ENCODE peak calls at places on chromosomes 2 and 18, in five cellular contexts. One of them, this sample, is unnamed.
A peak's percentile ranks its signal among the peaks of the same experiment; 100 is the strongest.

GRCh38 chr18:46097853-46098615 is at the start of gene ATP5F1A:
- DNase-seq in thoracic aorta: peak; percentile 67
- DNase-seq in mesendoderm: peak; percentile 92
- DNase-seq in breast epithelium: peak; percentile 89
- DNase-seq in mammary epithelial cell: peak; percentile 80
- DNase-seq in this sample: peak; percentile 88

GRCh38 chr18:22102948-22103663 is 66.3 kb upstream of the GATA6 start:
- DNase-seq in thoracic aorta: no peak
- DNase-seq in mesendoderm: no peak
- DNase-seq in breast epithelium: no peak
- DNase-seq in mammary epithelial cell: no peak
- DNase-seq in this sample: no peak

GRCh38 chr18:62413189-62413588 is 88.1 kb downstream of the TNFRSF11A start:
- DNase-seq in thoracic aorta: no peak
- DNase-seq in mesendoderm: no peak
- DNase-seq in breast epithelium: no peak
- DNase-seq in mammary epithelial cell: no peak
- DNase-seq in this sample: no peak

GRCh38 chr2:172931256-172931894 is 144.3 kb upstream of the MAP3K20 start:
- DNase-seq in thoracic aorta: no peak
- DNase-seq in mesendoderm: peak; percentile 78
- DNase-seq in breast epithelium: no peak
- DNase-seq in mammary epithelial cell: no peak
- DNase-seq in this sample: peak; percentile 45

GRCh38 chr2:207810200-207810788 is 40.6 kb upstream of the FZD5 start:
- DNase-seq in thoracic aorta: no peak
- DNase-seq in mesendoderm: peak; percentile 40
- DNase-seq in breast epithelium: no peak
- DNase-seq in mammary epithelial cell: no peak
- DNase-seq in this sample: no peak

GRCh38 chr2:174586896-174587295 is 10.7 kb downstream of the WIPF1 start:
- DNase-seq in thoracic aorta: no peak
- DNase-seq in mesendoderm: peak; percentile 30
- DNase-seq in breast epithelium: no peak
- DNase-seq in mammary epithelial cell: no peak
- DNase-seq in this sample: no peak

GRCh38 chr2:69762513-69763494 is 20.9 kb downstream of the ANXA4 start:
- DNase-seq in thoracic aorta: no peak
- DNase-seq in mesendoderm: no peak
- DNase-seq in breast epithelium: peak; percentile 34
- DNase-seq in mammary epithelial cell: no peak
- DNase-seq in this sample: no peak

GRCh38 chr2:144183744-144184143 is 336.2 kb downstream of the ZEB2 start:
- DNase-seq in thoracic aorta: no peak
- DNase-seq in mesendoderm: peak; percentile 13
- DNase-seq in breast epithelium: peak; percentile 17
- DNase-seq in mammary epithelial cell: no peak
- DNase-seq in this sample: peak; percentile 0

GRCh38 chr2:56357655-56358295 is 174.0 kb downstream of the CCDC85A start:
- DNase-seq in thoracic aorta: no peak
- DNase-seq in mesendoderm: no peak
- DNase-seq in breast epithelium: no peak
- DNase-seq in mammary epithelial cell: no peak
- DNase-seq in this sample: no peak

GRCh38 chr2:73984203-73984921 is at the start of gene TET3:
- DNase-seq in thoracic aorta: no peak
- DNase-seq in mesendoderm: no peak
- DNase-seq in breast epithelium: no peak
- DNase-seq in mammary epithelial cell: no peak
- DNase-seq in this sample: peak; percentile 92

GRCh38 chr18:7789853-7790552 is 222.9 kb downstream of the PTPRM start:
- DNase-seq in thoracic aorta: no peak
- DNase-seq in mesendoderm: peak; percentile 92
- DNase-seq in breast epithelium: no peak
- DNase-seq in mammary epithelial cell: peak; percentile 37
- DNase-seq in this sample: peak; percentile 60

GRCh38 chr2:27752551-27753237 is 18.8 kb upstream of the MRPL33 start:
- DNase-seq in thoracic aorta: no peak
- DNase-seq in mesendoderm: peak; percentile 95
- DNase-seq in breast epithelium: no peak
- DNase-seq in mammary epithelial cell: peak; percentile 78
- DNase-seq in this sample: peak; percentile 76

GRCh38 chr2:147135401-147135800 is 709.4 kb upstream of the ACVR2A start:
- DNase-seq in thoracic aorta: no peak
- DNase-seq in mesendoderm: no peak
- DNase-seq in breast epithelium: no peak
- DNase-seq in mammary epithelial cell: no peak
- DNase-seq in this sample: no peak

GRCh38 chr2:10911291-10912075 is at the start of gene KCNF1:
- DNase-seq in thoracic aorta: no peak
- DNase-seq in mesendoderm: peak; percentile 94
- DNase-seq in breast epithelium: no peak
- DNase-seq in mammary epithelial cell: peak; percentile 58
- DNase-seq in this sample: peak; percentile 90

DNA sequence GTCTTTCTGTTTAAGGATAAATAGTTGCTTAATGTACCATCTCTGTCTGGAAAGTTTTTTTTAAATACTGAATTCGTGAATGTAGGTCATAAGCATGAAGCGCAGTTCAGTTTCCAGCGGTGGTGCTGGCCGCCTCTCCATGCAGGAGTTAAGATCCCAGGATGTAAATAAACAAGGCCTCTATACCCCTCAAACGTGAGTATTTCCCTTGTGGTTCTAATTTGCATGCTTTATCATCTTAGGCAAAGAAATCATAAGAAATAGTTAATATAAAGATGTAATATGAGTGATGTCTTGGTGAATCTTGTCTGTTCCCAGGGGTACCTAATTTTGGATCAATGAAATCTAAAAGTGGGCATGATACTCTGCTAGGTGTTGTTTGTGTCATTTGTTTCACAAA is 1.5 kb downstream of the NDC80 start:
- DNase-seq in thoracic aorta: no peak
- DNase-seq in mesendoderm: no peak
- DNase-seq in breast epithelium: no peak
- DNase-seq in mammary epithelial cell: no peak
- DNase-seq in this sample: no peak
- H3K4me3 ChIP-seq in thoracic aorta: no peak overlapping the region
- H3K4me3 ChIP-seq in mesendoderm: no peak overlapping the region
- H3K4me3 ChIP-seq in breast epithelium: no peak overlapping the region
- H3K4me3 ChIP-seq in mammary epithelial cell: peak overlapping the region; percentile 87
- H3K4me3 ChIP-seq in this sample: peak overlapping the region; percentile 59

GRCh38 chr2:130839011-130839780 is 2.5 kb downstream of the ARHGEF4 start:
- DNase-seq in thoracic aorta: no peak
- DNase-seq in mesendoderm: no peak
- DNase-seq in breast epithelium: no peak
- DNase-seq in mammary epithelial cell: no peak
- DNase-seq in this sample: no peak
- H3K27me3 ChIP-seq in thoracic aorta: peaks cover 3% of the 10 kb centered on the region
- H3K27me3 ChIP-seq in mesendoderm: peaks cover 7% of the 10 kb centered on the region
- H3K27me3 ChIP-seq in breast epithelium: no peaks in the 10 kb centered on the region
- H3K27me3 ChIP-seq in mammary epithelial cell: no peaks in the 10 kb centered on the region
- H3K27me3 ChIP-seq in this sample: peaks cover 23% of the 10 kb centered on the region

GRCh38 chr18:9115984-9116383 is 13.5 kb downstream of the NDUFV2 start:
- DNase-seq in thoracic aorta: no peak
- DNase-seq in mesendoderm: no peak
- DNase-seq in breast epithelium: no peak
- DNase-seq in mammary epithelial cell: no peak
- DNase-seq in this sample: no peak
- H3K4me3 ChIP-seq in thoracic aorta: no peak overlapping the region
- H3K4me3 ChIP-seq in mesendoderm: no peak overlapping the region
- H3K4me3 ChIP-seq in breast epithelium: no peak overlapping the region
- H3K4me3 ChIP-seq in mammary epithelial cell: no peak overlapping the region
- H3K4me3 ChIP-seq in this sample: no peak overlapping the region

GRCh38 chr2:218961651-218962570 is 2.4 kb downstream of the CDK5R2 start:
- DNase-seq in thoracic aorta: no peak
- DNase-seq in mesendoderm: no peak
- DNase-seq in breast epithelium: no peak
- DNase-seq in mammary epithelial cell: no peak
- DNase-seq in this sample: peak; percentile 90
- H3K27me3 ChIP-seq in thoracic aorta: peaks cover 21% of the 10 kb centered on the region
- H3K27me3 ChIP-seq in mesendoderm: peaks cover 25% of the 10 kb centered on the region
- H3K27me3 ChIP-seq in breast epithelium: peaks cover 29% of the 10 kb centered on the region
- H3K27me3 ChIP-seq in mammary epithelial cell: peaks cover 25% of the 10 kb centered on the region
- H3K27me3 ChIP-seq in this sample: peaks cover 54% of the 10 kb centered on the region

DNA sequence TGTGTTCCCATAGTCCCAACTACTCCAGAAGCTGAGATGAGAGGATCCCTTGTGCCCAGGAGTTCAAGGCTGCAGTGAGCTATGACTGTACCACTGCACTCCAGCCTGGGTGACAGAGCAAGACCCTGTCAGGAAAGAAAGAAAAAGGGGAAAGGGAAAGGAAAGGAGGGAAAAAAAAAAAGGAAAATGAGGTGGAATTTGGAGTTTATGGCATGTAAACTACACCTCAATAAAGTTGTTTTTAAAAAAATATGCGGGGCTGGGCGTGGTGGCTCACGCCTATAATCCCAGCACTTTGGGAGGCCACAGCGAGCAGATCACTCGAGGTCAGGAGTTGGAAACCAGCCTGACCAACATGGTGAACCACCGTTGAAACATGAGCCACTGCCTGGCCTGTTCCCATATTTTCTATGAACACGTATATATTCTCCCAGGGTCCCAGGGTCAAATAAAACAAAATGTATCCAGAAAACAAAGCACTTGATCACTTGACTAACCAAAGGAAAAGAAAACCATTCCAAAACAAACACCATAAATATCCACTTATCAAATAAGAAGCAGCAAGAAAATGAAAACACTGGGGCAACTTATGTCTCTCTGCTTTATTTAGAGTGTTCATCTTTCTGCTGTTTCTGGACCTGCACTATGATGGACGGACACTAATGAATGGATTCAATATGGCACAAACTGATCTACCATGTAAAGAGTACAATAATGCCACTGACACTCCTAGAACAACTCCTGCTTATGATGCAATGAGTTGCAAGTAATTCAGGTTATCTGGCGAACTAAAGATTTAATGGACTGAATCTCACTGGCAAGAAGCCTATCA is 56.8 kb downstream of the ASXL2 start:
- DNase-seq in thoracic aorta: no peak
- DNase-seq in mesendoderm: no peak
- DNase-seq in breast epithelium: no peak
- DNase-seq in mammary epithelial cell: peak; percentile 11
- DNase-seq in this sample: no peak
- H3K4me3 ChIP-seq in thoracic aorta: peak overlapping the region; percentile 46
- H3K4me3 ChIP-seq in mesendoderm: no peak overlapping the region
- H3K4me3 ChIP-seq in breast epithelium: no peak overlapping the region
- H3K4me3 ChIP-seq in mammary epithelial cell: no peak overlapping the region
- H3K4me3 ChIP-seq in this sample: no peak overlapping the region

GRCh38 chr2:50808694-50809093 is 223.2 kb downstream of the NRXN1 start:
- DNase-seq in thoracic aorta: no peak
- DNase-seq in mesendoderm: no peak
- DNase-seq in breast epithelium: no peak
- DNase-seq in mammary epithelial cell: no peak
- DNase-seq in this sample: no peak
- H3K27me3 ChIP-seq in thoracic aorta: no peaks in the 10 kb centered on the region
- H3K27me3 ChIP-seq in mesendoderm: no peaks in the 10 kb centered on the region
- H3K27me3 ChIP-seq in breast epithelium: no peaks in the 10 kb centered on the region
- H3K27me3 ChIP-seq in mammary epithelial cell: no peaks in the 10 kb centered on the region
- H3K27me3 ChIP-seq in this sample: no peaks in the 10 kb centered on the region

DNA sequence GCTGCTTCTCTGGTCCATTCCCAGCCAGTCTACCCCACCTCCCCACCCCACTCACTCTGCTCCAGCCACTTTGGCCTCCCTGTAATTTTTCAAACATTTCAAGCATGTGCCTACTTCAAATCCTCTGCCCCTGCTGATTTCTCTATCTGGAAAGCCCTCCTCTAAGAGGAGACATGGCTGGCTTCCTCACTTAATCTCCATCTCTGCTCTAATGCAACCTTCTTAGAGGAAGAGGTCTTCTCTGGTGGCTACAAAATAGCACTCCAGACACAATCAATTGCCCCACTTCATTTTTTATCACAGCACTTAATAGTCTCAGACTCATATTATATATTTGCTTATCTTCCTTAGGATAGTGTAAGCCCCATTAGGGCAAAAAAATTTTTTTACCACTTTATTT is 161.1 kb upstream of the SLC39A10 start:
- DNase-seq in thoracic aorta: no peak
- DNase-seq in mesendoderm: no peak
- DNase-seq in breast epithelium: no peak
- DNase-seq in mammary epithelial cell: no peak
- DNase-seq in this sample: no peak
- H3K4me3 ChIP-seq in thoracic aorta: no peak overlapping the region
- H3K4me3 ChIP-seq in mesendoderm: no peak overlapping the region
- H3K4me3 ChIP-seq in breast epithelium: no peak overlapping the region
- H3K4me3 ChIP-seq in mammary epithelial cell: no peak overlapping the region
- H3K4me3 ChIP-seq in this sample: no peak overlapping the region

GRCh38 chr2:96249654-96250053 is 16.1 kb downstream of the TMEM127 start:
- DNase-seq in thoracic aorta: no peak
- DNase-seq in mesendoderm: no peak
- DNase-seq in breast epithelium: no peak
- DNase-seq in mammary epithelial cell: no peak
- DNase-seq in this sample: peak; percentile 14

GRCh38 chr2:96253006-96253405 is 12.8 kb downstream of the TMEM127 start:
- DNase-seq in thoracic aorta: no peak
- DNase-seq in mesendoderm: no peak
- DNase-seq in breast epithelium: no peak
- DNase-seq in mammary epithelial cell: no peak
- DNase-seq in this sample: peak; percentile 24

GRCh38 chr2:96252526-96252925 is 13.3 kb downstream of the TMEM127 start:
- DNase-seq in thoracic aorta: no peak
- DNase-seq in mesendoderm: no peak
- DNase-seq in breast epithelium: no peak
- DNase-seq in mammary epithelial cell: no peak
- DNase-seq in this sample: peak; percentile 13

GRCh38 chr2:96250188-96250587 is 15.6 kb downstream of the TMEM127 start:
- DNase-seq in thoracic aorta: no peak
- DNase-seq in mesendoderm: no peak
- DNase-seq in breast epithelium: no peak
- DNase-seq in mammary epithelial cell: no peak
- DNase-seq in this sample: peak; percentile 19

DNA sequence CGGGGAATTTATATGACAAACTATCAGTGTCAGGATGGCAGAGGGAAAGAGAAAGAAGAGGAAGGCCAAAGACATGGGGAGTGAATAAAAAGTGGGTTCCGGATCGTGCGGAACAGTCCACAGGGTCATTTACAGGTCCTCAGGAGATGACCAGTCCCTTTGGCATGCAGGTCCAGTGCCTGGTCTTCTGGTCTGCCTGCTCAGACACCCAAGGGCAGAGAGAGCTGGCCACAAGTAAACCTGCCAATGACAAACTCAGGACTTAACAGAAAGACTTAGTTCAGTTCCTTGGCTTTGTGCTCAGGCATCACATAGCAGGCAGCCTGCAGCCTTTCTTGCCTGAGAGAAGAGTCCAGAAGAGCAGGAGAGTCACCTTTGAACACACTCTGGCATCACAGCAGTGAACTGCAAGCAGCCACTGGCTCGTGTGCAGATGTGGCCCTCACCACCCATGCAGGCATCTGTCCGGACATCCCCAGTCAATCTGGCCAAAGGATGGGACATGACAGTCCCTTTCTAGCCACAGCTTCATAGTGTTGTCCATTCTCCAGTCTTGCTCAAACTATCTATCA is 14.0 kb downstream of the TMEM127 start:
- DNase-seq in thoracic aorta: peak; percentile 62
- DNase-seq in mesendoderm: peak; percentile 65
- DNase-seq in breast epithelium: peak; percentile 87
- DNase-seq in mammary epithelial cell: peak; percentile 81
- DNase-seq in this sample: peak; percentile 53
- H3K27me3 ChIP-seq in thoracic aorta: no peaks in the 10 kb centered on the region
- H3K27me3 ChIP-seq in mesendoderm: no peaks in the 10 kb centered on the region
- H3K27me3 ChIP-seq in breast epithelium: no peaks in the 10 kb centered on the region
- H3K27me3 ChIP-seq in mammary epithelial cell: no peaks in the 10 kb centered on the region
- H3K27me3 ChIP-seq in this sample: no peaks in the 10 kb centered on the region

This sample was measured in H7.